ENCODE peak calls at places on chromosomes 4 and X, in four cellular contexts. C is IMR-90, L is mesendoderm, V is H1. W is an unnamed sample.

GRCh38 chr4:148182230-148182928 is 259.8 kb downstream of the NR3C2 start:
- DNase-seq in C (no peak), V (no peak), L (no peak), W (no peak)

GRCh38 chr4:142377345-142378091 is 468.6 kb downstream of the INPP4B start:
- DNase-seq in C (no peak), V (no peak), L (no peak), W (no peak)

GRCh38 chrX:133586443-133586842 is 171.2 kb upstream of the GPC4 start:
- DNase-seq in V (no peak), L (peak), C (no peak), W (no peak)

GRCh38 chr4:152778656-152779512 is 646 bp downstream of the TIGD4 start:
- DNase-seq in L (no peak), C (peak), V (no peak), W (no peak)

GRCh38 chr4:153572609-153573008 is 106.4 kb downstream of the TMEM131L start:
- DNase-seq in L (no peak), C (no peak), V (no peak), W (no peak)

GRCh38 chrX:132395645-132396044 is 93.2 kb downstream of the MBNL3 start:
- DNase-seq in V (no peak), C (no peak), L (no peak), W (no peak)

GRCh38 chr4:128291096-128291495 is 3.5 kb upstream of the PGRMC2 start:
- DNase-seq in C (no peak), V (no peak), L (no peak), W (no peak)

GRCh38 chrX:39759526-39760224 is 338.1 kb downstream of the BCOR start:
- DNase-seq in L (no peak), V (no peak), C (peak), W (no peak)

GRCh38 chrX:107687445-107687844 is 59.1 kb downstream of the PRPS1 start:
- DNase-seq in L (no peak), C (no peak), V (no peak), W (no peak)

GRCh38 chrX:88883205-88883604 is 136.2 kb downstream of the CPXCR1 start:
- DNase-seq in V (no peak), C (no peak), L (no peak), W (no peak)
- H3K56ac ChIP-seq in V (no peak), C (no peak), L (no peak), W (no peak)

DNA sequence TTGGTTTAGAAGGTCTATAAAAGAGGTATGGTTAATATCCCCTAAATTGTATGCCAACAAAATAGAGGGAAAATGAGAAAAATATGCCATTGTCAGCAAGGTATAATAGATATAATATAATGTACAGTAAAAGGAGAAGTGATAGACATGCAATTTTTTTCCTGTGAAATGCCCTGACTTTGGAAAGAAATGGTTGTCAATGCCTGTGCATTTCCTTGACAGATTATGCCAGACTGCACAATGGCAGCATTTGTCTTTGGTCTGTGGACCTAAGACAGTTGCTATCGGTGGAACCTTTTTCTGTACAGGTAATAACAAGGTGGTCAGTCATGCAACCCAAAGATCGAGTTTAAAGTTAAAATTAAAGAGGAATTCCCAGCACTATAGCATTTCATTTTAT is 301.7 kb downstream of the CFAP299 start:
- DNase-seq in C (no peak), V (no peak), L (no peak), W (no peak)
- H3K27ac ChIP-seq in C (no peak), V (no peak), L (no peak), W (no peak)

GRCh38 chr4:3713346-3713745 is 52.8 kb upstream of the ADRA2C start:
- DNase-seq in C (no peak), V (no peak), L (no peak), W (no peak)
- H3K56ac ChIP-seq in C (no peak), V (no peak), L (no peak), W (no peak)

GRCh38 chrX:47177079-47177478 is 16.6 kb upstream of the UBA1 start:
- DNase-seq in L (no peak), V (no peak), C (no peak), W (no peak)
- H3K27ac ChIP-seq in L (no peak), V (no peak), C (no peak), W (no peak)

DNA sequence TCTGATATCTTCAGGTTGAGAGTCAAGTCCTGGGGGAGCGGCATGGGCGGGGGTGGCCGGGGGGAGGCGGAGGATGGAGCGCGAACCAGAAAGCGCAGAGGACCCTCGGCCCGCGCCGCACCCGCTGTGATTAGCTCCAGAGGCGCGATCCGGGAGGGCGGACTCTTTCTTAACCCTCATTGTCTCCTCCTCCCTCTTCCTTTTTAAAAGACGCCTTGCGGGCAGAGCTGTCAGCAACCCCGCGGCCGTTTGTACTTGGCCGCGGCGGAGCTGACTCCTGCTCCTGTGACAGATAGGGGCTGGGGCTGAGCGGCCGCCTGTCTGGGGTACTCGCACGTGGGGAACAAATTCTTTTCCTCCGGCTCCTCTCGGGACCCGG is at the start of gene SHISA3:
- DNase-seq in L (peak), C (no peak), V (peak), W (peak)
- H3K56ac ChIP-seq in L (peak), C (no peak), V (peak), W (no peak)

GRCh38 chr4:185892165-185892564 is 80.2 kb upstream of the SORBS2 start:
- DNase-seq in V (no peak), L (no peak), C (no peak), W (no peak)
- H3K27ac ChIP-seq in V (no peak), L (no peak), C (no peak), W (no peak)

GRCh38 chrX:71253253-71254091 is 468 bp downstream of the ZMYM3 start:
- DNase-seq in L (peak), V (peak), C (peak), W (peak)

GRCh38 chrX:71250856-71251255 is 3.1 kb downstream of the ZMYM3 start:
- DNase-seq in V (no peak), C (no peak), L (no peak), W (no peak)

GRCh38 chrX:71254092-71254941 is at the start of gene ZMYM3:
- DNase-seq in V (peak), L (peak), C (peak), W (peak)

GRCh38 chrX:71252221-71252620 is 1.7 kb downstream of the ZMYM3 start:
- DNase-seq in V (no peak), C (no peak), L (no peak), W (no peak)

DNA sequence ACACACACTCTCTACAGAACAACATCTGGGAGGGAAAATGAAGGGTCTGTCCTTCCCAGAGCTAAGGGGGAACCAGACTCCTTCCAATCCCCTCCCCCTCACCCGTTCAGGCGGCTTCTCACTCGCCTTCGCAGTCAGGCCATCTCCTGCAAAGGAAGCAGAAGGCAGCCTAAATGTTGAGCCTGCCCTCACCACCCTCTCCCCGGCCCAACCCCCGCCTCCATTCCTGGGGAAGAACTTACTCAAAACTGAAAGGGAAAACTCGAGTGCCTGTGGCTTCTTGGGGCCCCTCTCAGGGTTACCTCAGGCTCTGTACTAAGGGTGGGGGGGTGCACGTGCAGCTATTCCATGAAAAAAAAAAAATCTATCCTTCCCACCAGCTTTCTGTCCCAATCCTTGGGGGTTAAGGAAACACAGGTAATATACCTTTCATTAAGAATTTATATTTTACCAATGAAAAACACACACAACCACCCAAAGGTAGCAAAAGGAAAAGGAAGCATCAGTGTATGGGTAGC is 2.4 kb downstream of the ZMYM3 start:
- DNase-seq in V (no peak), C (no peak), L (peak), W (no peak)
- H3K56ac ChIP-seq in V (no peak), C (no peak), L (peak), W (no peak)

DNA sequence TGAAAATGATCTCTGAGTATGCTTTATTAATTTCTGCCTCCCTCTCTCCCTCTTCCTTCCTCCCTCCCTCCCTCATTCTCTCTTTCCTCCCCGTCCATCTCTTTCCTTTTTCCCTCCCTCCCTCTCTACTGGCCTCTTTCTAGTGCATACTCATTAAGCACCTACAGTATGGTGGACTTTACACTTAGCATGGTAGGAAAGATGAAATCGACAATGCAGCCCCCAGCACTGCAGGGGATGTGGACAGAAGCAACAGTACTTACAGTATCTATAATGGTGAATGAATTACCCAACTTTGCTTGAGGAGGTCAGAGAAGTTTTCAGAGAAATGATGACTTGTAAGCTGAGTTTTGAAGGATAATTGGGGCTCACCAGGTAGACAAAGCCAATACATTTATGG is 143.8 kb upstream of the RPS6KA3 start:
- DNase-seq in C (no peak), L (no peak), V (no peak), W (no peak)
- H3K27ac ChIP-seq in C (no peak), L (no peak), V (no peak), W (no peak)

DNA sequence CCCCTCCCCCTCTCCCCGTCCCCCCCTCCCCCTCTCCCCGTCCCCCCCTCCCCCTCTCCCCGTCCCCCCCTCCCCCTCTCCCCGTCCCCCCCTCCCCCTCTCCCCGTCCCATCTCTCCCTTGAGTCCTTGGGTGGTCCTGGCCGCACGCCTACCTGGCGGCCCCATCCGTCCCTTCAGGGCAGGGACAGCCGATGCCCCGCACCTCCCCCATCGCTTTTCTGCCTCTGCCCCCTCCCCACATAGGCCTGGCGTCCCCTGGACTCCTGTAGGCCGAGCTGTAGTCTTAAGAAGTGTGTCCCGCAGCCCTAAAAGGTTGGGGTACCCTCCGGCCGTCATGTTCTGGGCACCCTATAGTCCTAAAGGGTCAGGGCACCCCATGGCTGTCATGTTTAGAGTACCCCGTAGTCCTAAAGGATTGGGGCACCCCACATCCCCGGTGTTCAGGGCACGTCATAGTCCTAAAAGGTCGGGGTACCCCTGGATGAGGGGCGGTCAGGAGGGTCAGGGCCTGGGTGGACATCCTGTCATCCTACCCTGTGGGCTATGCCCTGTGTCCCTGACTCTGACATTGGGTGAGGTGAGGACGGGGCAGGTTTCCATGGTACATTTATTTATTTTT is 10.8 kb upstream of the GTPBP6 start:
- DNase-seq in L (no peak), V (no peak), C (no peak), W (no peak)
- H3K56ac ChIP-seq in L (no peak), V (no peak), C (no peak), W (no peak)

GRCh38 chrX:80828232-80828631 is 18.6 kb upstream of the BRWD3 start:
- DNase-seq in C (no peak), V (no peak), L (no peak), W (no peak)
- H3K27ac ChIP-seq in C (no peak), V (no peak), L (no peak), W (no peak)

W was measured in H9.